ENCODE peak calls at places on chromosomes 1 and 21, in eight cellular contexts. T, L, F, P, C, J, Z and B are unnamed samples.

GRCh38 chr1:248611883-248612282 is 14.4 kb upstream of the OR2T10 start:
- DNase-seq in T (no peak), L (no peak), F (no peak), P (no peak), C (no peak), J (no peak), Z (no peak), B (peak)

GRCh38 chr1:72399807-72400206 is 117.5 kb upstream of the NEGR1 start:
- DNase-seq in T (no peak), L (no peak), F (no peak), P (no peak), C (no peak), J (no peak), Z (no peak), B (no peak)

GRCh38 chr1:36157115-36157903 is 1.3 kb downstream of the MAP7D1 start:
- DNase-seq in T (peak), L (no peak), F (no peak), P (no peak), C (no peak), J (peak), Z (no peak), B (no peak)

GRCh38 chr1:202216691-202217090 is 23.1 kb downstream of the LGR6 start:
- DNase-seq in T (no peak), L (no peak), F (peak), P (no peak), C (no peak), J (no peak), Z (no peak), B (no peak)

GRCh38 chr1:230313453-230314141 is 112.5 kb downstream of the PGBD5 start:
- DNase-seq in T (no peak), L (no peak), F (no peak), P (no peak), C (no peak), J (no peak), Z (no peak), B (no peak)

GRCh38 chr1:44829506-44830384 is 13.3 kb downstream of the PTCH2 start:
- DNase-seq in T (no peak), L (no peak), F (no peak), P (no peak), C (no peak), J (no peak), Z (no peak), B (no peak)

GRCh38 chr1:56506314-56506743 is 73.0 kb downstream of the PLPP3 start:
- DNase-seq in T (no peak), L (no peak), F (no peak), P (no peak), C (no peak), J (no peak), Z (no peak), B (no peak)

GRCh38 chr1:184615301-184615700 is 139.4 kb downstream of the EDEM3 start:
- DNase-seq in T (no peak), L (no peak), F (no peak), P (no peak), C (no peak), J (no peak), Z (no peak), B (no peak)

GRCh38 chr1:56157477-56157876 is 421.9 kb downstream of the PLPP3 start:
- DNase-seq in T (no peak), L (no peak), F (no peak), P (no peak), C (no peak), J (no peak), Z (no peak), B (no peak)

GRCh38 chr1:229065613-229066012 is 205.3 kb upstream of the RAB4A start:
- DNase-seq in T (no peak), L (no peak), F (no peak), P (no peak), C (no peak), J (no peak), Z (no peak), B (no peak)

GRCh38 chr1:154420172-154420571 is 15.0 kb downstream of the IL6R start:
- DNase-seq in T (peak), L (peak), F (no peak), P (peak), C (peak), J (peak), Z (peak), B (peak)

GRCh38 chr21:33976082-33976979 is 60.7 kb upstream of the ATP5PO start:
- DNase-seq in T (peak), L (peak), F (peak), P (peak), C (peak), J (peak), Z (no peak), B (peak)

GRCh38 chr21:45078877-45079281 is 4.5 kb downstream of the ADARB1 start:
- DNase-seq in T (peak), L (peak), F (peak), P (peak), C (no peak), J (peak), Z (no peak), B (peak)

GRCh38 chr21:16192900-16193299 is 463.1 kb downstream of the USP25 start:
- DNase-seq in T (no peak), L (no peak), F (no peak), P (peak), C (no peak), J (peak), Z (no peak), B (peak)

GRCh38 chr1:65265296-65266271 is 43.8 kb upstream of the DNAJC6 start:
- DNase-seq in T (peak), L (peak), F (no peak), P (no peak), C (peak), J (no peak), Z (no peak), B (no peak)

GRCh38 chr1:119470377-119470776 is 36.6 kb upstream of the HSD3B1 start:
- DNase-seq in T (no peak), L (no peak), F (no peak), P (no peak), C (no peak), J (no peak), Z (no peak), B (no peak)

GRCh38 chr1:18681423-18681835 is 50.8 kb downstream of the PAX7 start:
- DNase-seq in T (no peak), L (no peak), F (peak), P (peak), C (peak), J (peak), Z (no peak), B (peak)

GRCh38 chr1:8902765-8903164 is 24.3 kb upstream of the ENO1 start:
- DNase-seq in T (no peak), L (no peak), F (no peak), P (no peak), C (peak), J (peak), Z (no peak), B (no peak)

GRCh38 chr1:230715510-230715909 is 1.6 kb upstream of the AGT start:
- DNase-seq in T (no peak), L (no peak), F (no peak), P (no peak), C (no peak), J (no peak), Z (no peak), B (no peak)

GRCh38 chr1:6645022-6645421 is 20.4 kb downstream of the THAP3 start:
- DNase-seq in T (no peak), L (no peak), F (no peak), P (no peak), C (no peak), J (no peak), Z (no peak), B (no peak)

GRCh38 chr21:41764558-41765392 is 2.1 kb downstream of the RIPK4 start:
- DNase-seq in T (no peak), L (no peak), F (no peak), P (no peak), C (no peak), J (no peak), Z (no peak), B (no peak)

GRCh38 chr1:59776960-59777852 is 37.5 kb upstream of the HOOK1 start:
- DNase-seq in T (no peak), L (no peak), F (no peak), P (no peak), C (peak), J (peak), Z (peak), B (peak)

GRCh38 chr1:90821793-90822359 is 104.8 kb upstream of the BARHL2 start:
- DNase-seq in T (no peak), L (no peak), F (no peak), P (no peak), C (no peak), J (no peak), Z (no peak), B (peak)

GRCh38 chr1:226716577-226716976 is 22.5 kb downstream of the ITPKB start:
- DNase-seq in T (no peak), L (no peak), F (no peak), P (no peak), C (no peak), J (no peak), Z (no peak), B (no peak)

GRCh38 chr21:41802684-41803083 is 35.8 kb upstream of the RIPK4 start:
- DNase-seq in T (no peak), L (no peak), F (no peak), P (no peak), C (peak), J (peak), Z (peak), B (no peak)

GRCh38 chr1:41305576-41306365 is 55.5 kb upstream of the FOXO6 start:
- DNase-seq in T (no peak), L (no peak), F (no peak), P (no peak), C (no peak), J (no peak), Z (no peak), B (no peak)

GRCh38 chr1:6591222-6591621 is 11.4 kb downstream of the ZBTB48 start:
- DNase-seq in T (no peak), L (no peak), F (peak), P (no peak), C (no peak), J (no peak), Z (peak), B (no peak)

GRCh38 chr1:39387452-39387851 is 104.0 kb upstream of the BMP8A start:
- DNase-seq in T (no peak), L (no peak), F (no peak), P (peak), C (peak), J (peak), Z (no peak), B (peak)

GRCh38 chr21:33993286-33994231 is 78.0 kb upstream of the ATP5PO start:
- DNase-seq in T (no peak), L (no peak), F (peak), P (no peak), C (no peak), J (no peak), Z (no peak), B (no peak)

GRCh38 chr21:34880401-34880800 is 168.7 kb downstream of the RUNX1 start:
- DNase-seq in T (no peak), L (no peak), F (no peak), P (no peak), C (no peak), J (no peak), Z (no peak), B (no peak)